ENCODE peak calls at places on chromosomes 11 and 22, in four cellular contexts. One of them, this sample, is unnamed.

GRCh38 chr11:95788921-95789505 is 569 bp downstream of the FAM76B start:
- DNase-seq in ascending aorta: peak
- DNase-seq in CD8-positive, alpha-beta T cell: peak
- DNase-seq in brain microvascular endothelial cell: peak
- DNase-seq in this sample: peak

GRCh38 chr22:33879796-33880195 is 40.5 kb downstream of the LARGE1 start:
- DNase-seq in ascending aorta: no peak
- DNase-seq in CD8-positive, alpha-beta T cell: no peak
- DNase-seq in brain microvascular endothelial cell: no peak
- DNase-seq in this sample: no peak

GRCh38 chr22:46021577-46021976 is 44.6 kb upstream of the WNT7B start:
- DNase-seq in ascending aorta: peak
- DNase-seq in CD8-positive, alpha-beta T cell: no peak
- DNase-seq in brain microvascular endothelial cell: no peak
- DNase-seq in this sample: no peak

GRCh38 chr11:22065472-22065871 is 127.4 kb upstream of the ANO5 start:
- DNase-seq in ascending aorta: no peak
- DNase-seq in CD8-positive, alpha-beta T cell: no peak
- DNase-seq in brain microvascular endothelial cell: no peak
- DNase-seq in this sample: no peak

GRCh38 chr22:30486661-30487115 is 14.9 kb upstream of the SEC14L3 start:
- DNase-seq in ascending aorta: no peak
- DNase-seq in CD8-positive, alpha-beta T cell: no peak
- DNase-seq in brain microvascular endothelial cell: no peak
- DNase-seq in this sample: no peak

GRCh38 chr11:13468750-13469149 is 5.7 kb upstream of the BTBD10 start:
- DNase-seq in ascending aorta: no peak
- DNase-seq in CD8-positive, alpha-beta T cell: no peak
- DNase-seq in brain microvascular endothelial cell: no peak
- DNase-seq in this sample: no peak

GRCh38 chr11:90113541-90113940 is 20.9 kb upstream of the NAALAD2 start:
- DNase-seq in ascending aorta: no peak
- DNase-seq in CD8-positive, alpha-beta T cell: no peak
- DNase-seq in brain microvascular endothelial cell: no peak
- DNase-seq in this sample: no peak

GRCh38 chr22:37120569-37121340 is 11.2 kb upstream of the TMPRSS6 start:
- DNase-seq in ascending aorta: no peak
- DNase-seq in CD8-positive, alpha-beta T cell: no peak
- DNase-seq in brain microvascular endothelial cell: no peak
- DNase-seq in this sample: no peak

GRCh38 chr22:37740455-37741311 is 43.8 kb downstream of the TRIOBP start:
- DNase-seq in ascending aorta: no peak
- DNase-seq in CD8-positive, alpha-beta T cell: no peak
- DNase-seq in brain microvascular endothelial cell: no peak
- DNase-seq in this sample: no peak

GRCh38 chr22:20751185-20751851 is 22.6 kb upstream of the SERPIND1 start:
- DNase-seq in ascending aorta: no peak
- DNase-seq in CD8-positive, alpha-beta T cell: no peak
- DNase-seq in brain microvascular endothelial cell: no peak
- DNase-seq in this sample: no peak

DNA sequence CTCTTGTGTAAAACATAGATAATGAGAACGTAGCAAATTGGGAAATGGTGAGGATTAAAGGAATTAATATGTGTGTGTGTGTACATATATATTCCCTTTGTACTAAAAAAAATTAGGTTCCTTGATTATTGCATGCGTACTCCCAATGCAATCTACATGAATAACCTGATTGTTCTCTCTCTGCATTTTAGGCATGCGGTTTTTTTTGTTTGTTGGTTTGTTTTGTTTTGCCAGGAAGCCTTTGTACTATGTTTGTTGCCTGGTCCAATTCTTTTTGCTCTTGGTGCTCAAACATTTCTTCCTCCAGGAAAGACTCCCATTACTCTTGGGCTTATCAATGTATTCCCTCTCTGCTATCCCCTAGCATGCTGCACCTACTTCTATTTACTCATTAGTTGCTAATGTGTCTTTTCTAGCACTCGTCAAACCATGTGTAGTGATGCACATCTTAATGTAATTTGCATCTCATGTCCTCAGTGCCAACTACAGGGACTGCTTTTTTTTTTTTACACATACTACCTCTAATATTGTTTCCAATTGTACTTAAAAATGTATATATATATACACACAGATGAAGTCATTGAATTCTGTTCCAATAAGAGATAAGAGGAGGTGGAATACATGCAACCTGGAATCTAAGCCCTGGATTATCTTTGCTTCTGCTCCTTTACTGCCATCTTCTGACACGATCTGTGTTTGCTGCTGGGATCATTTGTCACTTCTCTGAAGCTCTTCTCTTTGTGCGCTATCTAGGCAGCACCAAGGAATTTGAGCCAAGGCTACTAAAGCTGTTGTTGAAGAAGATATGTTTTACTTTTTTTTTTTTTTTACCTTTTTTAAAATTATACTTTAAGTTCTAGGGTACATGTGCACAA is 197.2 kb upstream of the ANO3 start:
- DNase-seq in ascending aorta: no peak
- DNase-seq in CD8-positive, alpha-beta T cell: no peak
- DNase-seq in brain microvascular endothelial cell: peak
- DNase-seq in this sample: no peak
- TF ChIP-seq CTCF in ascending aorta: no peak
- TF ChIP-seq CTCF in CD8-positive, alpha-beta T cell: no peak
- TF ChIP-seq CTCF in brain microvascular endothelial cell: peak
- TF ChIP-seq CTCF in this sample: peak

DNA sequence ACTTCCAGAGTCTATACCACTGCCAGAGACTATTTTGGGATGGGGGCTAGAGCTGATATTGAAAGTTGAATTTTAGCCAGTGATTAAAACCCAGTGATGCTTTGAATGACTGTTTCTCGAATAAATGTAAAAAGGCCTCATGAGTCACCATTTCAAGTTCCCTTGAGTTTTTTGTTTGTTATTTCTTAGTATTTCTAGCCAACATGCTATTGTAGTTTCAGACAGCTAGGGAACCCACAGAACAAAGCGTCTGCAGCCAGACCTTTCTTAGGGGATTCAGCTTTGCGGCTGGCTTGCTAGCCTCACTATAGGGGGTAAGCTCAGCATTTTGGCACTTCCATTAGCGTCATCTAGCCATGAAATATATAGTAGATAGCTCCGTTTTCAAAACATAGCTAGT is 66.5 kb downstream of the DBX1 start:
- DNase-seq in ascending aorta: no peak
- DNase-seq in CD8-positive, alpha-beta T cell: no peak
- DNase-seq in brain microvascular endothelial cell: peak
- DNase-seq in this sample: no peak
- TF ChIP-seq CTCF in ascending aorta: no peak
- TF ChIP-seq CTCF in CD8-positive, alpha-beta T cell: no peak
- TF ChIP-seq CTCF in brain microvascular endothelial cell: peak
- TF ChIP-seq CTCF in this sample: no peak

GRCh38 chr11:60347084-60347797 is 20.2 kb downstream of the MS4A6E start:
- DNase-seq in ascending aorta: no peak
- DNase-seq in CD8-positive, alpha-beta T cell: no peak
- DNase-seq in brain microvascular endothelial cell: no peak
- DNase-seq in this sample: no peak

GRCh38 chr11:60343094-60343704 is 16.1 kb downstream of the MS4A6E start:
- DNase-seq in ascending aorta: no peak
- DNase-seq in CD8-positive, alpha-beta T cell: no peak
- DNase-seq in brain microvascular endothelial cell: peak
- DNase-seq in this sample: no peak

GRCh38 chr11:60344146-60344545 is 17.1 kb downstream of the MS4A6E start:
- DNase-seq in ascending aorta: no peak
- DNase-seq in CD8-positive, alpha-beta T cell: no peak
- DNase-seq in brain microvascular endothelial cell: no peak
- DNase-seq in this sample: no peak

GRCh38 chr11:60348116-60348515 is 21.1 kb downstream of the MS4A6E start:
- DNase-seq in ascending aorta: no peak
- DNase-seq in CD8-positive, alpha-beta T cell: no peak
- DNase-seq in brain microvascular endothelial cell: no peak
- DNase-seq in this sample: no peak

DNA sequence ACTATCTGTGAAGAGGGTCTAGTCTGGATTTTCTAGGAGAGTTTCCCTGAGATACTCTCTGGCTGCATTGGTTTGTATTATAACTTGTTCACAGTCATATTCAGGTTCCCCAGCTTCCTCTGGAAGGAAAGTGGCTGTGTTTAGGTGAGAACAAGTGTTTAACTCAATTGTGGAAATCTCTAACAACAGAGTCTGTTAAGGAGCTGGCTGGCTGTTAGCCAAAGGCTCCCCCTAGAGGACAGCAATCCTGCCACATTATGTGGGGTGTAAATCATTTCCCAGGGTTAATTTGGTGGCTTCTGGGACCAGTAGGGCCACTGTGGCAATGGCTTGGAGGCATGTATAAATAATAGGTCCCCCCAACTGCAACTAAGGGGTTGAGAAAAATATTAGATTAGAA is 18.4 kb downstream of the MS4A6E start:
- DNase-seq in ascending aorta: no peak
- DNase-seq in CD8-positive, alpha-beta T cell: no peak
- DNase-seq in brain microvascular endothelial cell: peak
- DNase-seq in this sample: no peak
- TF ChIP-seq CTCF in ascending aorta: no peak
- TF ChIP-seq CTCF in CD8-positive, alpha-beta T cell: no peak
- TF ChIP-seq CTCF in brain microvascular endothelial cell: peak
- TF ChIP-seq CTCF in this sample: peak

GRCh38 chr11:111641339-111642015 is 39.2 kb downstream of the SIK2 start:
- DNase-seq in ascending aorta: no peak
- DNase-seq in CD8-positive, alpha-beta T cell: no peak
- DNase-seq in brain microvascular endothelial cell: no peak
- DNase-seq in this sample: no peak

GRCh38 chr11:111645657-111646316 is 43.5 kb downstream of the SIK2 start:
- DNase-seq in ascending aorta: no peak
- DNase-seq in CD8-positive, alpha-beta T cell: no peak
- DNase-seq in brain microvascular endothelial cell: no peak
- DNase-seq in this sample: no peak

GRCh38 chr11:111644922-111645321 is 42.7 kb downstream of the SIK2 start:
- DNase-seq in ascending aorta: no peak
- DNase-seq in CD8-positive, alpha-beta T cell: no peak
- DNase-seq in brain microvascular endothelial cell: no peak
- DNase-seq in this sample: no peak

GRCh38 chr11:111639226-111639925 is 37.1 kb downstream of the SIK2 start:
- DNase-seq in ascending aorta: no peak
- DNase-seq in CD8-positive, alpha-beta T cell: no peak
- DNase-seq in brain microvascular endothelial cell: no peak
- DNase-seq in this sample: no peak

DNA sequence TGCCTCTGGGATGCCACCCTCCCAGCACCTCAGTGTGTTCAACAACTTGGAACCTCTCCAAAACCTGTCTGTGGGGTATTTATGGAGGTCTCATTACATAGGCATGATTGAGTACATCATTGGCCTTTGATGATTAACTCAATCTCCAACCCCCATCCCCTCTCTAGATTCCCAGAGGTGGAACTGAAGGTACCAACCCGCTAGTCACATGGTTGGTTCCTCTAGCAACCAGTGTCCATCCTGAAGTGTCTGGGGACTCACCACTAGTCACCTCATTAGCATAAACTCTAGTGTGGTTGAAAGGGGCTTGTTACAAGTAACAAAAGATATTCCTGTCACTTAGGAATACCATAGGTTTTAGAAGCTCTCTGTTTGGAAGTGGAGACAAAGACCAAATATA is 40.3 kb downstream of the SIK2 start:
- DNase-seq in ascending aorta: no peak
- DNase-seq in CD8-positive, alpha-beta T cell: no peak
- DNase-seq in brain microvascular endothelial cell: no peak
- DNase-seq in this sample: no peak
- TF ChIP-seq CTCF in ascending aorta: no peak
- TF ChIP-seq CTCF in CD8-positive, alpha-beta T cell: no peak
- TF ChIP-seq CTCF in brain microvascular endothelial cell: no peak
- TF ChIP-seq CTCF in this sample: no peak

This sample was measured in HFFc6.